ENCODE peak calls at places on chromosomes 6 and 20, in nine cellular contexts. X, R, F, N, W, O, D, V and C are unnamed samples.

GRCh38 chr6:84764332-84765049 is at the start of gene TBX18:
- DNase-seq in V (peak; percentile 100), N (peak; percentile 91), W (no peak), O (peak; percentile 94), X (peak; percentile 97), D (peak; percentile 95), F (peak; percentile 100), R (peak; percentile 88), C (peak; percentile 100)

GRCh38 chr6:15244605-15245360 is 1.1 kb upstream of the JARID2 start:
- DNase-seq in F (peak; percentile 89), X (peak; percentile 75), D (no peak), V (no peak), N (peak; percentile 95), O (peak; percentile 93), W (peak; percentile 73), R (peak; percentile 85), C (peak; percentile 64)

GRCh38 chr6:9999806-10000205 is 415.1 kb downstream of the TFAP2A start:
- DNase-seq in N (no peak), F (no peak), O (no peak), X (no peak), W (no peak), R (no peak), D (no peak), V (no peak), C (no peak)

GRCh38 chr20:5822569-5822968 is 72.4 kb downstream of the SHLD1 start:
- DNase-seq in W (no peak), V (no peak), O (no peak), N (no peak), R (no peak), D (no peak), F (no peak), X (no peak), C (no peak)

GRCh38 chr20:46400253-46400652 is 6.2 kb downstream of the ELMO2 start:
- DNase-seq in V (peak; percentile 59), R (peak; percentile 20), F (peak; percentile 90), O (peak; percentile 47), X (peak; percentile 79), D (no peak), W (no peak), N (peak; percentile 72), C (peak; percentile 81)

GRCh38 chr20:56171087-56172012 is 77.2 kb upstream of the MC3R start:
- DNase-seq in V (no peak), X (no peak), R (no peak), D (no peak), N (no peak), W (no peak), F (no peak), O (no peak), C (peak; percentile 7)

GRCh38 chr6:43461936-43462335 is 6.6 kb upstream of the DLK2 start:
- DNase-seq in W (no peak), X (no peak), D (no peak), N (no peak), V (no peak), O (no peak), F (no peak), R (no peak), C (no peak)

GRCh38 chr6:150177260-150178246 is 34.7 kb downstream of the PPP1R14C start:
- DNase-seq in O (peak; percentile 79), F (no peak), D (no peak), X (no peak), R (peak; percentile 52), V (peak; percentile 22), N (no peak), W (no peak), C (peak; percentile 21)

GRCh38 chr20:11843289-11843688 is 74.4 kb upstream of the BTBD3 start:
- DNase-seq in X (no peak), W (no peak), O (no peak), N (no peak), R (no peak), D (no peak), V (no peak), F (no peak), C (no peak)

GRCh38 chr20:52814371-52814770 is 157.8 kb upstream of the TSHZ2 start:
- DNase-seq in V (no peak), X (no peak), W (no peak), F (no peak), N (no peak), O (no peak), R (no peak), D (no peak), C (no peak)

GRCh38 chr6:69005194-69005593 is 370.1 kb downstream of the ADGRB3 start:
- DNase-seq in O (no peak), D (no peak), R (no peak), N (no peak), F (no peak), X (peak; percentile 40), V (peak; percentile 24), W (no peak), C (peak; percentile 89)

GRCh38 chr6:125882243-125882642 is 74.3 kb upstream of the HINT3 start:
- DNase-seq in N (no peak), F (no peak), D (no peak), X (no peak), W (no peak), V (no peak), O (no peak), R (no peak), C (no peak)

GRCh38 chr6:128305228-128305627 is 215.2 kb downstream of the PTPRK start:
- DNase-seq in V (no peak), N (no peak), F (no peak), X (no peak), O (no peak), D (no peak), W (no peak), R (no peak), C (peak; percentile 43)

GRCh38 chr6:41723178-41723935 is 12.1 kb downstream of the TFEB start:
- DNase-seq in X (peak; percentile 78), O (peak; percentile 90), R (peak; percentile 83), W (peak; percentile 84), N (peak; percentile 91), D (peak; percentile 63), F (peak; percentile 95), V (peak; percentile 93), C (peak; percentile 91)

GRCh38 chr6:71077655-71078054 is 120.8 kb upstream of the B3GAT2 start:
- DNase-seq in W (no peak), N (no peak), X (no peak), D (no peak), O (no peak), R (no peak), F (no peak), V (no peak), C (no peak)

GRCh38 chr6:93624408-93624807 is 205.0 kb upstream of the EPHA7 start:
- DNase-seq in W (no peak), V (no peak), N (no peak), R (no peak), D (no peak), F (peak; percentile 2), O (no peak), X (no peak), C (peak; percentile 1)

GRCh38 chr20:6746901-6747609 is 20.4 kb upstream of the BMP2 start:
- DNase-seq in D (no peak), W (no peak), N (no peak), R (no peak), V (peak; percentile 57), O (no peak), X (peak; percentile 36), F (no peak), C (peak; percentile 58)

GRCh38 chr6:28809947-28810654 is 113.7 kb downstream of the TRIM27 start:
- DNase-seq in X (no peak), N (no peak), D (no peak), W (no peak), F (peak; percentile 22), R (no peak), V (no peak), O (no peak), C (no peak)
- TF ChIP-seq CTCF in X (no peak), N (no peak), D (no peak), W (no peak), F (peak; percentile 13), R (no peak), V (peak; percentile 43), O (no peak), C (peak; percentile 9)

DNA sequence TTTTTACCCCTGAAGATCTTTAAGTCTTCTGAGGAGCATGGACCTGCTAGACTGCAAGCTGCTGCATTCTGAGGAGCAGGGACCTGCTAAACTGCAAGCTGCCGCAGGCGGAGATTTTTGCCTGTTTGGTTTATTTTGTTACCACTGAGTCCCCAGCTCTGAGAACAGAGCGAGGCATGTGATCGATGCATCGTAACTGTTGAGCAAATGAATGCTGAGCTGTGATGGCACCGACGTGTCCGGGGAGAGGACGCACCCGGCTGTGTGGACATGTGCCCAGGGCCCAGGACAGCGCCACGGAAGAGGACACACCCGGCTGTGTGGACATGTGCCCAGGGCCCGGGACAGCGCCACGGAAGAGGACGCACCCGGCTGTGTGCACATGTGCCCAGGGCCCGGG is 24.2 kb downstream of the DNAJC5 start:
- DNase-seq in X (no peak), W (no peak), O (no peak), F (no peak), R (no peak), N (no peak), D (no peak), V (no peak), C (no peak)
- H3K4me3 ChIP-seq in X (no peak overlapping the region), W (no peak overlapping the region), O (no peak overlapping the region), F (no peak overlapping the region), R (no peak overlapping the region), N (no peak overlapping the region), D (no peak overlapping the region), V (no peak overlapping the region), C (no peak overlapping the region)

DNA sequence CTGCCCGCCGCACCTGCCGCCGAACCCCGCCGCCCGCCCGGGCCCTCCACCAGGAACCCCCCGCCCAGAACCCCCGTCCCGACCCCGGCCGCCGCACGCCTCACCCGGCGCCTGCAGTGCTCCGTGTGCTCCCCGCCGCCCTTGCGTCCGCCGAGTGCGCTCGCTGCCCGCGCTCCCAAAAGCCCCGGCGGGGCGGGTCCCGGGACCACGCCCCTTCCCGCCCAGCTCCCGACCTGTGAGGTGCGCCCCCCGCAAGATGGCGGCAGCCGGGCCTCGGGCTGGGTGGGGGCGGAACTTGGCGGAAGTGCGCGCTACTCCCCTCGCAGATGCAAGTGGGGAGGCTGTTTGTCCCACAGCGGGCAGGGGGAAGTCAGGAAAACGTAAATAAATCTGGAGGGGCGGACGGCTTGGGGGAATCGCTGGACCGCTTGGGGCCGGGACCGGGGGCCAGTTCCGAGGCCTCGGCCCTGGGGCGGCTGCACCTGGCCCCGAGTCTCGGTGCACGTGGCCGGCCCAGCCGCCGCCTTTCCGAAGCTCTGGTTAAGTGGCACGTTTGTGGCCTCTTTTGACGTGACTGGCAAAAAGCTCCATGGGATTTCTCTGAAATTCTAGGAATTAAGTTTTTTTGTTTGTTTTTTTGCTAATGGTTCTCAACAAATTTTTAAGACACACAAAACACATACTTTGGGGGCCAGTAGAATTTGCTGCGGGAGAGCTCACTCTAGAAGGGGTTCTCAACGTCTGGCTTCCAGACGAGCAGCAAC is at the start of gene EZR:
- DNase-seq in X (peak; percentile 38), F (peak; percentile 80), N (peak; percentile 86), R (peak; percentile 74), D (no peak), V (peak; percentile 18), O (peak; percentile 88), W (peak; percentile 96), C (peak; percentile 56)
- TF ChIP-seq CTCF in X (no peak), F (no peak), N (no peak), R (no peak), D (peak; percentile 1), V (no peak), O (no peak), W (no peak), C (no peak)

DNA sequence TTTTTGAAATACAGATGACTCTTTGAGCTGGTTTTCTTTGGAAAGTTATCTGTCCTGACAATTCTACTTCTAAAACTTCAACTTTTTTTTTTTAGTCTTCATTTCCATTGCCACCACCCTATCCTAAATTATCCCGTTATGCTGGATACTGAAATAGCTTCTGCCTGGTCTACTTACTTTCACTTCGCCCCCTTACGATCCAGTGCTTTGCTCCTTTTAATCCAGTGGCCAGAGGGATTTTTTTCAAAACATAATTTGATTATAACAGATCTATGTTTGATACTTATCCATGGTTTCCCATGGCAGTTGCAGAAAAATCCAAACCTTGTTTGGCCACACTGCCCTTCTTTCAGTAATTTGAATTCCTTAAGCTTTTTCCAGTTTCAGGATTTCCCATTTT is 27.4 kb downstream of the ASXL1 start:
- DNase-seq in N (no peak), F (no peak), X (peak; percentile 28), V (no peak), W (no peak), O (no peak), R (no peak), D (no peak), C (no peak)
- H3K4me3 ChIP-seq in N (peak overlapping the region; percentile 22), F (no peak overlapping the region), X (peak overlapping the region; percentile 56), V (no peak overlapping the region), W (no peak overlapping the region), O (peak overlapping the region; percentile 27), R (peak overlapping the region; percentile 24), D (no peak overlapping the region), C (no peak overlapping the region)